ENCODE peak calls at places on chromosomes 11 and 22, in six cellular contexts. One of them, this sample, is unnamed.

GRCh38 chr11:1834132-1834610 is 619 bp upstream of the SYT8 start:
- DNase-seq in K562: no peak
- DNase-seq in H1: no peak
- DNase-seq in fibroblast of lung: no peak
- DNase-seq in neural progenitor cell: no peak
- DNase-seq in mammary epithelial cell: peak
- DNase-seq in this sample: no peak

GRCh38 chr11:59918494-59918893 is 19.7 kb upstream of the OOSP1 start:
- DNase-seq in K562: no peak
- DNase-seq in H1: no peak
- DNase-seq in fibroblast of lung: peak
- DNase-seq in neural progenitor cell: no peak
- DNase-seq in mammary epithelial cell: peak
- DNase-seq in this sample: peak

GRCh38 chr22:22558972-22559603 is at the start of gene PRAME:
- DNase-seq in K562: peak
- DNase-seq in H1: peak
- DNase-seq in fibroblast of lung: peak
- DNase-seq in neural progenitor cell: peak
- DNase-seq in mammary epithelial cell: no peak
- DNase-seq in this sample: no peak

GRCh38 chr11:20723366-20723765 is 54.0 kb downstream of the NELL1 start:
- DNase-seq in K562: no peak
- DNase-seq in H1: no peak
- DNase-seq in fibroblast of lung: no peak
- DNase-seq in neural progenitor cell: no peak
- DNase-seq in mammary epithelial cell: no peak
- DNase-seq in this sample: no peak

GRCh38 chr11:28836285-28837081 is 728.3 kb downstream of the METTL15 start:
- DNase-seq in K562: no peak
- DNase-seq in H1: no peak
- DNase-seq in fibroblast of lung: peak
- DNase-seq in neural progenitor cell: peak
- DNase-seq in mammary epithelial cell: peak
- DNase-seq in this sample: peak

GRCh38 chr22:20080445-20080775 is 369 bp downstream of the DGCR8 start:
- DNase-seq in K562: peak
- DNase-seq in H1: peak
- DNase-seq in fibroblast of lung: peak
- DNase-seq in neural progenitor cell: peak
- DNase-seq in mammary epithelial cell: peak
- DNase-seq in this sample: peak

GRCh38 chr11:107591446-107592236 is 694 bp downstream of the ELMOD1 start:
- DNase-seq in K562: no peak
- DNase-seq in H1: peak
- DNase-seq in fibroblast of lung: peak
- DNase-seq in neural progenitor cell: peak
- DNase-seq in mammary epithelial cell: peak
- DNase-seq in this sample: peak

GRCh38 chr11:78907636-78908035 is 333.0 kb upstream of the NARS2 start:
- DNase-seq in K562: no peak
- DNase-seq in H1: no peak
- DNase-seq in fibroblast of lung: peak
- DNase-seq in neural progenitor cell: no peak
- DNase-seq in mammary epithelial cell: peak
- DNase-seq in this sample: no peak

GRCh38 chr11:1570896-1571759 is 943 bp downstream of the DUSP8 start:
- DNase-seq in K562: no peak
- DNase-seq in H1: peak
- DNase-seq in fibroblast of lung: no peak
- DNase-seq in neural progenitor cell: peak
- DNase-seq in mammary epithelial cell: no peak
- DNase-seq in this sample: no peak

GRCh38 chr22:25403752-25404471 is 160.6 kb upstream of the GRK3 start:
- DNase-seq in K562: peak
- DNase-seq in H1: no peak
- DNase-seq in fibroblast of lung: peak
- DNase-seq in neural progenitor cell: peak
- DNase-seq in mammary epithelial cell: peak
- DNase-seq in this sample: peak

GRCh38 chr22:33474587-33474986 is 416.4 kb upstream of the SYN3 start:
- DNase-seq in K562: no peak
- DNase-seq in H1: no peak
- DNase-seq in fibroblast of lung: peak
- DNase-seq in neural progenitor cell: no peak
- DNase-seq in mammary epithelial cell: no peak
- DNase-seq in this sample: no peak

GRCh38 chr11:46291441-46292143 is 14.1 kb downstream of the CREB3L1 start:
- DNase-seq in K562: no peak
- DNase-seq in H1: no peak
- DNase-seq in fibroblast of lung: peak
- DNase-seq in neural progenitor cell: no peak
- DNase-seq in mammary epithelial cell: no peak
- DNase-seq in this sample: peak

GRCh38 chr22:30221121-30221992 is 25.2 kb downstream of the LIF start:
- DNase-seq in K562: no peak
- DNase-seq in H1: no peak
- DNase-seq in fibroblast of lung: no peak
- DNase-seq in neural progenitor cell: no peak
- DNase-seq in mammary epithelial cell: no peak
- DNase-seq in this sample: no peak

GRCh38 chr11:44305149-44305642 is 4.7 kb downstream of the ALX4 start:
- DNase-seq in K562: no peak
- DNase-seq in H1: no peak
- DNase-seq in fibroblast of lung: no peak
- DNase-seq in neural progenitor cell: no peak
- DNase-seq in mammary epithelial cell: no peak
- DNase-seq in this sample: no peak
- TF ChIP-seq EZH2 in K562: no peak
- TF ChIP-seq EZH2 in H1: no peak
- TF ChIP-seq EZH2 in fibroblast of lung: peak
- TF ChIP-seq EZH2 in neural progenitor cell: peak
- TF ChIP-seq EZH2 in mammary epithelial cell: peak
- TF ChIP-seq EZH2 in this sample: no peak

DNA sequence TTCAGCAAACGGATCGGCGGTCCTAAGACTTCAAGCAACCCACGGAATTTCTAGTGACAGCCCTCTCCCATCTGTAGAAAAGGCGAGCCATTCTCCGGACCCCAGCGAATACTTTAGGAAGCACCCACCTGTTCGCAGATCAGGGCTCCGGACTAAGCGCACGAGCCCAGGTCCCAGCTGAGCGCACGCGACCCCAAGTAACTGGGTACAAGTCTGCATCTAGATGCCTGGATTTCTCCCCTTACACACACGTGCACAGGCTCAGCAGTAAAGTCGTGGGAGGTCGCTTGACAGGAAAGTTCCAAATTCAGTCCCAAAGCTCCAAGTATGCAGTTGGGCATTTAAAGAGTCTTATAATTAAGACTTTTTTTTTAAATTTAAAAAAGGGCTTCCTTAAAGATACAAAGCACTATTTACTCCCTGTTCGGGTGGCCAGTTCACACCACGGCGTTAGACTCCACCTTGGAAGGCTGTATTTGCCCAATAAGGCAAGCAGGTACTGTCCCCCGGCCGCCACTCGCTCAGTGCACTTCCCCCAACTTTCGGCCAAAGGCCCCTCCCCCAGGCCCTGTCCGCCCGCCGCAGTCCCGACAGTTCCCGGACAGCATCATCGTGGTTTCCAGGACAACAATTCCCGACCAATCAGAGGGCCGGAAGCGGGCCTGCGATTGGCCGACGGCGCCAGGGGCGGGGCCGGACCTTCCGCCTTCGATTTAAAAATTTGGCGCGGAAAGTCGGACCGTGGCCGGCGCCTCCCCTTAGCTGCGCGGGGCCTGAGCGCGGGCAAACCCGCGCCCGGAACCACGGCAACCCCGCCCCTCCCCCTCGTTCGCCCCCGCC is at the start of gene E2F8:
- DNase-seq in K562: peak
- DNase-seq in H1: peak
- DNase-seq in fibroblast of lung: peak
- DNase-seq in neural progenitor cell: peak
- DNase-seq in mammary epithelial cell: peak
- DNase-seq in this sample: peak
- H3K9ac ChIP-seq in K562: peak
- H3K9ac ChIP-seq in H1: peak
- H3K9ac ChIP-seq in fibroblast of lung: peak
- H3K9ac ChIP-seq in neural progenitor cell: no peak
- H3K9ac ChIP-seq in mammary epithelial cell: peak
- H3K9ac ChIP-seq in this sample: peak

GRCh38 chr11:129377739-129378138 is 2.1 kb downstream of the BARX2 start:
- DNase-seq in K562: no peak
- DNase-seq in H1: no peak
- DNase-seq in fibroblast of lung: no peak
- DNase-seq in neural progenitor cell: no peak
- DNase-seq in mammary epithelial cell: no peak
- DNase-seq in this sample: no peak
- TF ChIP-seq EZH2 in K562: no peak
- TF ChIP-seq EZH2 in H1: no peak
- TF ChIP-seq EZH2 in fibroblast of lung: no peak
- TF ChIP-seq EZH2 in neural progenitor cell: no peak
- TF ChIP-seq EZH2 in mammary epithelial cell: no peak
- TF ChIP-seq EZH2 in this sample: no peak

GRCh38 chr22:43421914-43422615 is 10.3 kb downstream of the MPPED1 start:
- DNase-seq in K562: no peak
- DNase-seq in H1: no peak
- DNase-seq in fibroblast of lung: no peak
- DNase-seq in neural progenitor cell: no peak
- DNase-seq in mammary epithelial cell: no peak
- DNase-seq in this sample: no peak

GRCh38 chr22:43417555-43417954 is 5.7 kb downstream of the MPPED1 start:
- DNase-seq in K562: no peak
- DNase-seq in H1: no peak
- DNase-seq in fibroblast of lung: no peak
- DNase-seq in neural progenitor cell: peak
- DNase-seq in mammary epithelial cell: no peak
- DNase-seq in this sample: no peak

GRCh38 chr22:43420991-43421665 is 9.3 kb downstream of the MPPED1 start:
- DNase-seq in K562: no peak
- DNase-seq in H1: no peak
- DNase-seq in fibroblast of lung: no peak
- DNase-seq in neural progenitor cell: no peak
- DNase-seq in mammary epithelial cell: no peak
- DNase-seq in this sample: no peak

GRCh38 chr22:43418079-43418825 is 6.4 kb downstream of the MPPED1 start:
- DNase-seq in K562: no peak
- DNase-seq in H1: no peak
- DNase-seq in fibroblast of lung: no peak
- DNase-seq in neural progenitor cell: no peak
- DNase-seq in mammary epithelial cell: no peak
- DNase-seq in this sample: no peak

GRCh38 chr22:43419371-43420080 is 7.7 kb downstream of the MPPED1 start:
- DNase-seq in K562: no peak
- DNase-seq in H1: no peak
- DNase-seq in fibroblast of lung: no peak
- DNase-seq in neural progenitor cell: no peak
- DNase-seq in mammary epithelial cell: no peak
- DNase-seq in this sample: no peak
- H3K9ac ChIP-seq in K562: no peak
- H3K9ac ChIP-seq in H1: no peak
- H3K9ac ChIP-seq in fibroblast of lung: no peak
- H3K9ac ChIP-seq in neural progenitor cell: no peak
- H3K9ac ChIP-seq in mammary epithelial cell: no peak
- H3K9ac ChIP-seq in this sample: no peak

GRCh38 chr11:68045900-68046299 is 7.1 kb downstream of the TCIRG1 start:
- DNase-seq in K562: no peak
- DNase-seq in H1: no peak
- DNase-seq in fibroblast of lung: no peak
- DNase-seq in neural progenitor cell: no peak
- DNase-seq in mammary epithelial cell: no peak
- DNase-seq in this sample: no peak
- TF ChIP-seq EZH2 in K562: no peak
- TF ChIP-seq EZH2 in H1: no peak
- TF ChIP-seq EZH2 in fibroblast of lung: no peak
- TF ChIP-seq EZH2 in neural progenitor cell: no peak
- TF ChIP-seq EZH2 in mammary epithelial cell: no peak
- TF ChIP-seq EZH2 in this sample: no peak

DNA sequence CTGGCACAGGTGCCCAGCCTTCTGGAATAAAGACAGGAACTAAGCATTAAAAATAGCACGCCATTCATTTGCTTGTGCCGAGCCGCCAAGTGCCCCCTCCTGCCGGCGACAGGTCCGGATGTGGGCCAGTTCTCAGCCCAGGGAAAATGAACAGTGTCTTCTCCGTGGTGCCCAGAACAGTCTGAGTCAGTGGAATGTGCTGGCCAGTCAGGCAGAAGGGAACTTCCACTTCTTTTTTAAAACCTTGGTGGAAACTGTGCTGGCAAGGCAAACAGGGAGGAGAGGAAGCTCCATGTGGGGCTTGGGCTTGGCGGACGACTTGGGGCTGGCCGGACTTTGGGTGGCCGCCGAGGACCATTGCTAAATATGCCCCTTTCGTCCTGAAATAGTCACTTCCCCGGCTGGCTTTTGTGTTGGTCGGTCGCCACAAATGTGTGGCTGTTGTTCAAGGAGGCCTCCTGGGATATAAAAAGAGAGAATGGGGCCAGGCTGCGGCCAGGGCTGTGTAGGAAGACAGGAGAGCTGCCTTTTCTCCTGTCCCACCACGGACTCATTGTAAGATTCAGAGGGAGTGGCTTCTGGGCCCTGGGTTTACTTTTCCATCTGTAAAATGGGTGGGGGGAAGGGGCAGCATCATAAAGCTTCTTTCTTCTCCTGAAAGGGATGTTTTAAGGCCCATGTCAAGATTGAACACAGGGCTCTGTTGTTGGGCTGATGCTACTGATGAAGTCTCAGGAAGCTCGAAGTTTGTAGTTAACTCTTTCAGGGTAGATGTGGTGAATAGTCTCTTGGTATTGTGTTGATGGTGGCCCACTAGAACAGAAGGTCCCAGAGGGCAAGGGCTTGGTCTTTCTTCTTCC is 101.0 kb downstream of the PTPRJ start:
- DNase-seq in K562: no peak
- DNase-seq in H1: no peak
- DNase-seq in fibroblast of lung: peak
- DNase-seq in neural progenitor cell: no peak
- DNase-seq in mammary epithelial cell: peak
- DNase-seq in this sample: peak
- H3K9ac ChIP-seq in K562: no peak
- H3K9ac ChIP-seq in H1: no peak
- H3K9ac ChIP-seq in fibroblast of lung: no peak
- H3K9ac ChIP-seq in neural progenitor cell: no peak
- H3K9ac ChIP-seq in mammary epithelial cell: no peak
- H3K9ac ChIP-seq in this sample: peak